ENCODE peak calls at places on chromosome 12, in seven cellular contexts. Q is tibial nerve, G is left lung, I is hepatocyte, H is choroid plexus epithelial cell, N is HL-60, Z is HFFc6. U is an unnamed sample.

GRCh38 chr12:99390707-99391106 is 256.8 kb upstream of the GARIN6 start:
- DNase-seq in H (no peak), Z (no peak), G (no peak), Q (no peak), I (no peak), N (peak), U (no peak)

GRCh38 chr12:18752280-18752920 is 14.5 kb downstream of the CAPZA3 start:
- DNase-seq in H (peak), I (peak), N (no peak), G (no peak), Z (peak), Q (no peak), U (no peak)

GRCh38 chr12:57815177-57816000 is 3.1 kb downstream of the AVIL start:
- DNase-seq in H (no peak), N (no peak), Q (no peak), Z (no peak), G (no peak), I (no peak), U (no peak)

GRCh38 chr12:83158613-83159207 is 472.0 kb downstream of the TMTC2 start:
- DNase-seq in Z (no peak), G (no peak), I (no peak), N (no peak), H (no peak), Q (no peak), U (no peak)

GRCh38 chr12:67716817-67717216 is 68.3 kb downstream of the DYRK2 start:
- DNase-seq in N (no peak), I (no peak), G (no peak), Z (peak), Q (no peak), H (peak), U (no peak)

GRCh38 chr12:49014547-49014946 is 4.0 kb downstream of the PRKAG1 start:
- DNase-seq in I (no peak), G (no peak), Z (peak), Q (no peak), H (peak), N (no peak), U (no peak)

GRCh38 chr12:93577222-93577621 is 4.7 kb downstream of the SOCS2 start:
- DNase-seq in Q (no peak), I (no peak), G (no peak), Z (no peak), N (no peak), H (no peak), U (no peak)

GRCh38 chr12:90086281-90086680 is 377.6 kb upstream of the ATP2B1 start:
- DNase-seq in Q (no peak), I (no peak), N (no peak), Z (no peak), H (peak), G (no peak), U (no peak)

GRCh38 chr12:115000038-115000437 is 316.1 kb upstream of the TBX3 start:
- DNase-seq in H (peak), I (peak), G (no peak), Q (no peak), Z (peak), N (no peak), U (no peak)

GRCh38 chr12:47650469-47650868 is 55.4 kb downstream of the RPAP3 start:
- DNase-seq in Z (peak), G (no peak), I (no peak), N (no peak), Q (no peak), H (peak), U (no peak)

DNA sequence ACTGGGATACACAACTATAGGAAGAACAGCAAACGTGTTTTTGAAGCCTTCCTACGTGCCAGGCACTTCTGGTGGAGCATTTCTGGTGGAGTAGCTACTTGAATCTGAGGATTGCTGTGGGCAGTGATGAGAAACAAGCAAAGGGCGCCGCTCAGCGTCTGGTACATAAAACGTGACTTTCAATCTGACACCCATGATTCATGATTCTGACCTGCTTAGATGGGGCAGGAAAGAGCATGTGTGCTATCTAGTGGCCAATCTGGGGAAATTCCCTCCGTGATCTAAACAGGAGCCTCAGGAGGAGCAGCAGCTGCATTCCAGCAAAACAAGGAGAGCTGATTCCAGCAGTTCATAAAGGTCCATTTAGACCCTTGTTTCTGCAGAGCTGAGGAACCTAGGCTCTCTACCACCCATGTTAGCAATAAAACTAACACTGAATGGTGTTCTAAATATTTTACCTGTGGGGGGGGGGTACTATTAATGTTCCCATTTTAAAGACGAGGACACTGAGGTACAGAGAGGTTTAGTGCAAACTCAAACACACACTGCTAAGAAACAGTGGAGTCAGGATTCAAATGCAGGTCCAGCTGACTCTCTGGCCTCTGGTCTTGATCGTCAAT is 37.8 kb downstream of the PAH start:
- DNase-seq in H (peak), Q (peak), G (no peak), Z (peak), I (peak), N (peak), U (no peak)
- TF ChIP-seq CTCF in H (peak), Q (peak), G (no peak), Z (peak), I (peak), N (peak), U (peak)

DNA sequence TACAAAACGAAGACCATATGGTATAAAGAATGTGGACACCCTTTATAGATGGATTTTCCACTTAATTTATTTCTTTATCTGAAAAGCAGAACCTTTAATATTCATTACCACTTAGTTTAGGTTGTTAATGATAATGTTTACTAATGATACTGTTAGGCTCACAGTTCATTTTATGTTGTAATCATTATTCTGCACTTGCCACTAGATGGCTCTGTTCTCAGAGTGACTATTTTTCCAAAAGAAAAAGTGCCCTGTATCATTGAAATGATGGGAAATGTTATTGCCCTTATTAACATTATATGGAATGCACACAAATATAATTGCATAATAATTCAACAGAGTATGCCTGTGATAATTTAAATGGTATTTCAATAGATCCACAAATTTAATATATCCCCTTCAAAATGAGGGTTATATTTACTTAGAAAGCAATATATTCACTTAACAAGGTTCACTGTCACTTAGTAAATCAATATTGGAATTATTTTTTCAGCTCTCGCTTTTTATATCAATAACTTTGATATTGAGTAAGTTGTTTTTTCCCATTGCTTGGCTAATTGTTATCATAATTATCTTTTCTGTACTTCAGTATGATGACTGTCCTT is 95.7 kb downstream of the PDE3A start:
- DNase-seq in I (peak), Q (no peak), N (no peak), Z (peak), G (no peak), H (peak), U (no peak)
- TF ChIP-seq CTCF in I (peak), Q (peak), N (peak), Z (peak), G (peak), H (peak), U (no peak)

GRCh38 chr12:92384571-92384970 is 238.9 kb upstream of the BTG1 start:
- DNase-seq in G (no peak), H (no peak), I (no peak), N (no peak), Q (no peak), Z (no peak), U (no peak)
- TF ChIP-seq CTCF in G (no peak), H (no peak), I (no peak), N (no peak), Q (no peak), Z (no peak), U (no peak)

GRCh38 chr12:109717390-109718357 is 4.0 kb downstream of the FAM222A start:
- DNase-seq in H (no peak), I (no peak), Q (no peak), N (no peak), G (no peak), Z (no peak), U (no peak)

GRCh38 chr12:109720152-109720855 is 6.7 kb downstream of the FAM222A start:
- DNase-seq in Z (no peak), I (no peak), Q (no peak), H (no peak), N (no peak), G (peak), U (no peak)

GRCh38 chr12:109720856-109721189 is 7.2 kb downstream of the FAM222A start:
- DNase-seq in G (no peak), N (no peak), Z (no peak), Q (no peak), I (no peak), H (no peak), U (no peak)

GRCh38 chr12:109718390-109718789 is 4.8 kb downstream of the FAM222A start:
- DNase-seq in Q (no peak), Z (no peak), I (peak), H (no peak), N (no peak), G (peak), U (no peak)

GRCh38 chr12:109719123-109720022 is 5.7 kb downstream of the FAM222A start:
- DNase-seq in H (peak), Z (peak), N (no peak), G (no peak), Q (no peak), I (no peak), U (no peak)
- TF ChIP-seq CTCF in H (peak), Z (peak), N (no peak), G (no peak), Q (peak), I (peak), U (no peak)

GRCh38 chr12:10900972-10901371 is 8.4 kb downstream of the TAS2R13 start:
- DNase-seq in G (no peak), N (no peak), Q (no peak), Z (no peak), I (no peak), H (no peak), U (no peak)

GRCh38 chr12:10900530-10900929 is 8.8 kb downstream of the TAS2R13 start:
- DNase-seq in Q (no peak), H (no peak), I (no peak), G (no peak), N (no peak), Z (no peak), U (no peak)

GRCh38 chr12:10904686-10905085 is 4.7 kb downstream of the TAS2R13 start:
- DNase-seq in H (no peak), Z (no peak), N (no peak), Q (no peak), I (no peak), G (no peak), U (no peak)

GRCh38 chr12:10896854-10897253 is 12.5 kb downstream of the TAS2R13 start:
- DNase-seq in Z (no peak), G (no peak), N (no peak), Q (no peak), H (no peak), I (no peak), U (no peak)

DNA sequence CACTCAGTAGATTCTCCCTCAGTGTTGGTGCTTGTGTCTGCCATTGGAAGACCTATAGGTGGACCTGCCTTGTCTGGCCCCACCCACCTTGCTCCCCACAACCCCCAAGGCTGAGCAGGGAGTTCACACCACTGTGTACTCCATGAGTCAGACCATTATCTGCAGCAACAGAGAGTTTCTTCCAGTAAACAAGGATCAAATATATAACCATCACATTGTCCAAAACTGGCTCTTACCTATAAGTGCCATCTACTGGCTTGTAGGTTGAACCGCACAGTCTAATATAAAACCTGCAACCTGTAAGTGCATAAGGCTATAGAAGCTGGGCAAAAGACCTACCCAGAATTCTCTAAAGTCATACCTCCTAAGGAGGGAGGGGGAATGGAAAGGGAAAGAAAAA is 7.9 kb downstream of the TAS2R13 start:
- DNase-seq in I (no peak), N (no peak), H (peak), Z (no peak), G (no peak), Q (no peak), U (no peak)
- TF ChIP-seq CTCF in I (peak), N (no peak), H (peak), Z (no peak), G (no peak), Q (no peak), U (no peak)